ENCODE peak calls at places on chromosomes 4 and X, in six cellular contexts. I, S, O, V, Z and M are unnamed samples. For H3K4me1, the result is how much of the 10 kb centered on the place peaks cover.

GRCh38 chr4:42352049-42352448 is 45.2 kb upstream of the SHISA3 start:
- DNase-seq in I (no peak), S (no peak), O (no peak), V (no peak), Z (no peak), M (no peak)

GRCh38 chr4:17709760-17710068 is 71.7 kb downstream of the FAM184B start:
- DNase-seq in I (no peak), S (no peak), O (no peak), V (no peak), Z (no peak), M (no peak)

GRCh38 chr4:63717384-63717783 is 691.9 kb downstream of the TECRL start:
- DNase-seq in I (peak), S (no peak), O (peak), V (peak), Z (no peak), M (no peak)

GRCh38 chr4:139795915-139796314 is 130.3 kb downstream of the MGST2 start:
- DNase-seq in I (peak), S (peak), O (no peak), V (no peak), Z (no peak), M (no peak)

GRCh38 chr4:110702326-110702725 is 79.4 kb upstream of the PITX2 start:
- DNase-seq in I (peak), S (no peak), O (no peak), V (no peak), Z (no peak), M (no peak)

GRCh38 chr4:163694385-163694784 is 199.9 kb downstream of the TMA16 start:
- DNase-seq in I (peak), S (peak), O (peak), V (no peak), Z (no peak), M (no peak)

GRCh38 chr4:16122784-16123183 is 39.0 kb upstream of the PROM1 start:
- DNase-seq in I (no peak), S (no peak), O (no peak), V (no peak), Z (no peak), M (no peak)

GRCh38 chrX:30577362-30577961 is at the start of gene TASL:
- DNase-seq in I (no peak), S (no peak), O (no peak), V (no peak), Z (no peak), M (no peak)

GRCh38 chr4:2812600-2812932 is 19.7 kb downstream of the SH3BP2 start:
- DNase-seq in I (no peak), S (no peak), O (no peak), V (no peak), Z (no peak), M (no peak)

GRCh38 chr4:68905598-68906237 is 45.9 kb downstream of the UGT2A3 start:
- DNase-seq in I (peak), S (no peak), O (no peak), V (peak), Z (peak), M (peak)

DNA sequence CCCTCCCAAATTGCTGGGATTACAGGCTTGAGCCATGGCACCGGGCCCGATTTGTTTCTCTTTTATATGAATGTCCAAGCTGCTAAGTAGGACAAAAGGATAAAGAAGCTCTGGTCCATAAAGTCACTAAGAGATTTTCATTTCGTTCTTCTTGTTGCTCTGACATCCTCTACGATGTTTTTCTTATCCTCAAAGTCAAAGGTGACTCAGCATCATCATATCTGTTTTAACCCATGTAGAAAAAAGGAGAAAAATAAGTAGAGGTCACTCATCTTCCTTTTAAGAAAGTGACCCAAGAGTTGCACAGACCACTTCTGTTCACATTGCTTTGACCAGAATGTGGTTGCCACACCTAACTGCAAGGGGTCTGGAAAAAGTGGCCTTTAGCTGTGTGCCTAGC is 29.3 kb upstream of the DYNLT3 start:
- DNase-seq in I (no peak), S (no peak), O (no peak), V (no peak), Z (no peak), M (no peak)
- H3K4me1 ChIP-seq in I (under half), S (under half), O (under half), V (under half), Z (under half), M (under half)

GRCh38 chrX:71100581-71101505 is 5.2 kb downstream of the FOXO4 start:
- DNase-seq in I (no peak), S (no peak), O (no peak), V (no peak), Z (no peak), M (peak)
- H3K14ac ChIP-seq in I (no peak), S (no peak), O (no peak), V (no peak), Z (no peak), M (no peak)

DNA sequence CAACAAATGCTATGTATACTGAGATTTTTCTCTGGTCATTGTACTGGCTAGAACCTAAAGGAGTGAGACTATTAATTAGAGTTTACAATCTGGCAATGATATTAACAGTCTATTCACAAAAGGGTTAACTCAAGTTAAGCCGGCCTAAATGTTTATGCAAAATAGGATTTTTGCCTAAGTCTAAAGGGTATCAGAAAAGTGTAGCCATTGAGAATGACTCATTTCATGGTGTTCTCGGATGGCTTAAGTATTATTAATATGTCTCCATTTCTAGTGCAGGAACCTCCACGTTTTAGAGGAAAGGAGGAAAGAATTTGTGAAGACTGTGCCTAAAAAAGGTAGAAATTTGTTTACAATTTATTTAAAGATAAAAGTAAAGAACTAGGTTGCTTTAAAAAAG is 29.8 kb downstream of the DYNLT3 start:
- DNase-seq in I (no peak), S (no peak), O (no peak), V (no peak), Z (no peak), M (no peak)
- H3K4me1 ChIP-seq in I (under half), S (under half), O (under half), V (under half), Z (under half), M (under half)

GRCh38 chr4:182826391-182826790 is 90.8 kb downstream of the DCTD start:
- DNase-seq in I (no peak), S (no peak), O (no peak), V (no peak), Z (no peak), M (no peak)

GRCh38 chr4:182825003-182825402 is 92.2 kb downstream of the DCTD start:
- DNase-seq in I (peak), S (no peak), O (no peak), V (no peak), Z (no peak), M (no peak)

GRCh38 chr4:182823576-182823975 is 93.6 kb downstream of the DCTD start:
- DNase-seq in I (no peak), S (no peak), O (no peak), V (no peak), Z (no peak), M (no peak)

GRCh38 chr4:182827166-182827565 is 90.0 kb downstream of the DCTD start:
- DNase-seq in I (no peak), S (no peak), O (no peak), V (no peak), Z (no peak), M (no peak)

GRCh38 chr4:182825786-182826185 is 91.4 kb downstream of the DCTD start:
- DNase-seq in I (no peak), S (no peak), O (no peak), V (no peak), Z (no peak), M (no peak)
- H3K14ac ChIP-seq in I (no peak), S (no peak), O (no peak), V (no peak), Z (no peak), M (peak)

DNA sequence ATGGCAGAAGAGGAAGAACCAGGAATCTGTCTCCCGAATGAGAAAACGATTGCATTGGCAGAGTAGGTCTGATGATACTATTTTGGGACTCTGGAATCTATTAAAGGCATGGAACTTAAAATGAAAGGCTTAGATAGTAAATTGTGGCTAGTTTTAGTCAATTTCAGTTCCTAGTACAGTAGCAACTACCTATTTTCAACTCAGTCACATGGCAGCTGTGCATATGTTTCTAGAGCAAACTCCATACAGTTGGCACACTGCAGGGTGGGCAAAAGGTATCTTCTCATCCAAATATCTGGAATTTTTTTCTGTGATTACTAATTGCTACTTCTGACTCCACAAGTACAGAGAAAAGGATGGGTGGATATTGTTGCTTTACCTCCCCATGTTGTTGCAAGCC is 663.6 kb downstream of the PCDH7 start:
- DNase-seq in I (no peak), S (no peak), O (no peak), V (no peak), Z (no peak), M (no peak)
- H3K4me1 ChIP-seq in I (under half), S (under half), O (under half), V (under half), Z (under half), M (under half)

GRCh38 chrX:70461026-70461425 is 16.4 kb downstream of the DLG3 start:
- DNase-seq in I (no peak), S (no peak), O (no peak), V (no peak), Z (no peak), M (no peak)
- H3K14ac ChIP-seq in I (no peak), S (no peak), O (no peak), V (no peak), Z (no peak), M (no peak)

GRCh38 chrX:1506916-1507315 is 30.1 kb downstream of the P2RY8 start:
- DNase-seq in I (no peak), S (no peak), O (no peak), V (no peak), Z (no peak), M (no peak)
- H3K4me1 ChIP-seq in I (under half), S (under half), O (under half), V (under half), Z (under half), M (under half)

GRCh38 chrX:68287419-68287818 is 145.9 kb downstream of the OPHN1 start:
- DNase-seq in I (no peak), S (no peak), O (no peak), V (no peak), Z (no peak), M (no peak)
- H3K14ac ChIP-seq in I (no peak), S (no peak), O (no peak), V (no peak), Z (no peak), M (no peak)

DNA sequence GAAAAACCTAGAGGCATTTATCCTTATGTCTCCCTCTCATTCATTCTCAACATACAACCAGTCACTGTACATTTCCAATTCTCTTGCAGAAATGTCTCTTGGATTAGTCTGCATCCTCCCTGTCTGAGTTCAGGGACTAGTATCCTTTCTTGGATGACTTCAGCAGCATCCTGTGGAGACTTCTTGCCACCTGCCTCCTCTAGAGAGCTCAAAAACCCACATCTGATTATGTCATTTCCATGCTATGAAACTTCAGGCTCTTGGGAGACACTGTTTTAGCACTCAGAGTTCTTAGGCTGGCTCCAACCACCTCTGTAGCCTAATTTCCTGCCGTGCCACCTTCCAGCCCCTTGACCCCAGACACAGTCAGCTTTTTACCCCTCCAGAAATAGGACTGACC is 515.1 kb upstream of the DIPK2B start:
- DNase-seq in I (no peak), S (peak), O (no peak), V (no peak), Z (no peak), M (no peak)
- H3K4me1 ChIP-seq in I (under half), S (under half), O (under half), V (under half), Z (under half), M (under half)